ENCODE peak calls at places on chromosomes 4 and X, in nine cellular contexts. T, Y, J, K, Q, X, B, V and D are unnamed samples.

GRCh38 chrX:72526534-72527508 is 45.8 kb downstream of the HDAC8 start:
- DNase-seq in K (no peak), X (no peak), Y (no peak), V (no peak), B (no peak), Q (no peak), T (no peak), J (no peak), D (no peak)

GRCh38 chrX:109624641-109625311 is at the start of gene KCNE5:
- DNase-seq in X (no peak), B (no peak), K (no peak), T (no peak), Y (peak), Q (peak), J (peak), V (no peak), D (no peak)

GRCh38 chr4:164438321-164438720 is 315.6 kb upstream of the SMIM31 start:
- DNase-seq in T (no peak), X (no peak), Q (no peak), K (no peak), V (no peak), J (no peak), Y (no peak), B (peak), D (peak)

GRCh38 chrX:11341274-11342256 is 48.4 kb downstream of the AMELX start:
- DNase-seq in K (peak), X (peak), B (peak), Y (no peak), T (peak), V (no peak), J (no peak), Q (peak), D (peak)

GRCh38 chr4:7773401-7774187 is 166.1 kb downstream of the AFAP1 start:
- DNase-seq in X (no peak), V (no peak), B (no peak), Y (no peak), J (no peak), K (no peak), Q (no peak), T (no peak), D (no peak)

GRCh38 chr4:8052160-8052691 is 106.4 kb downstream of the ABLIM2 start:
- DNase-seq in Y (no peak), Q (no peak), J (no peak), B (no peak), K (no peak), T (no peak), X (no peak), V (no peak), D (no peak)

GRCh38 chrX:131544218-131544617 is 344 bp downstream of the OR13H1 start:
- DNase-seq in B (no peak), V (no peak), Q (no peak), X (no peak), K (no peak), J (no peak), Y (no peak), T (no peak), D (no peak)

GRCh38 chrX:2536974-2537373 is 36.2 kb upstream of the DHRSX start:
- DNase-seq in X (no peak), Y (no peak), K (no peak), B (no peak), J (no peak), T (no peak), V (no peak), Q (no peak), D (no peak)

GRCh38 chr4:104743141-104743748 is 248.6 kb upstream of the CXXC4 start:
- DNase-seq in Y (no peak), K (no peak), Q (no peak), V (no peak), J (no peak), T (no peak), X (no peak), B (no peak), D (no peak)

GRCh38 chr4:2691952-2692435 is 64.1 kb downstream of the TNIP2 start:
- DNase-seq in T (peak), K (no peak), Q (no peak), X (no peak), J (no peak), V (no peak), B (no peak), Y (no peak), D (no peak)

GRCh38 chrX:136064661-136065043 is 79.4 kb downstream of the SLC9A6 start:
- DNase-seq in V (no peak), B (no peak), T (no peak), K (no peak), Q (no peak), Y (no peak), J (no peak), X (no peak), D (no peak)

GRCh38 chr4:93030670-93031069 is 726.9 kb downstream of the GRID2 start:
- DNase-seq in X (no peak), B (no peak), J (no peak), K (no peak), Q (no peak), Y (no peak), V (no peak), T (no peak), D (no peak)

GRCh38 chr4:52983563-52984303 is 121.6 kb downstream of the RASL11B start:
- DNase-seq in Q (no peak), J (peak), X (peak), K (peak), V (no peak), B (peak), Y (peak), T (no peak), D (peak)

GRCh38 chr4:38084984-38085383 is 124.8 kb downstream of the PTTG2 start:
- DNase-seq in K (no peak), X (no peak), T (no peak), J (no peak), Q (no peak), B (no peak), Y (no peak), V (no peak), D (no peak)

GRCh38 chr4:37666625-37667071 is 19.5 kb downstream of the RELL1 start:
- DNase-seq in K (peak), V (no peak), T (peak), Q (peak), Y (no peak), J (peak), B (peak), X (peak), D (peak)

GRCh38 chrX:9525511-9526248 is 60.8 kb downstream of the TBL1X start:
- DNase-seq in T (no peak), V (no peak), J (peak), X (no peak), Y (no peak), Q (no peak), B (no peak), K (no peak), D (no peak)

GRCh38 chr4:85681194-85681803 is 206.3 kb downstream of the ARHGAP24 start:
- DNase-seq in K (peak), T (no peak), Q (no peak), J (no peak), V (no peak), X (peak), Y (no peak), B (peak), D (peak)

GRCh38 chrX:87516716-87517115 is 886 bp upstream of the KLHL4 start:
- DNase-seq in Y (no peak), Q (no peak), T (no peak), B (peak), V (no peak), K (no peak), X (no peak), J (no peak), D (peak)

GRCh38 chr4:86481429-86481828 is 112.7 kb upstream of the PTPN13 start:
- DNase-seq in J (peak), T (no peak), Q (no peak), K (no peak), V (no peak), Y (no peak), X (no peak), B (no peak), D (no peak)

GRCh38 chr4:35151816-35152572 is 1092.3 kb downstream of the ARAP2 start:
- DNase-seq in B (peak), Q (no peak), K (no peak), V (no peak), X (peak), T (no peak), J (peak), Y (peak), D (no peak)

GRCh38 chr4:128512161-128512560 is 224.5 kb upstream of the PGRMC2 start:
- DNase-seq in J (no peak), Q (no peak), Y (no peak), B (no peak), K (no peak), T (no peak), V (no peak), X (no peak), D (no peak)

GRCh38 chr4:41212221-41213203 is 1.8 kb downstream of the APBB2 start:
- DNase-seq in J (peak), Y (no peak), B (peak), X (no peak), V (no peak), Q (no peak), K (peak), T (peak), D (peak)

GRCh38 chr4:48315728-48316630 is 25.4 kb upstream of the SLAIN2 start:
- DNase-seq in Y (no peak), B (peak), T (peak), V (no peak), X (no peak), Q (no peak), K (peak), J (peak), D (peak)

GRCh38 chr4:84498203-84499026 is 677 bp downstream of the NKX6-1 start:
- DNase-seq in V (no peak), Y (peak), B (peak), T (peak), X (peak), Q (peak), J (peak), K (peak), D (peak)

GRCh38 chr4:5826437-5827107 is 66.3 kb downstream of the CRMP1 start:
- DNase-seq in T (no peak), B (no peak), K (no peak), V (no peak), J (no peak), Y (no peak), Q (no peak), X (no peak), D (no peak)

GRCh38 chr4:20612313-20612712 is 87.9 kb upstream of the PACRGL start:
- DNase-seq in Q (no peak), B (no peak), X (no peak), T (no peak), J (no peak), K (no peak), Y (no peak), V (no peak), D (peak)

GRCh38 chr4:140239311-140239710 is 85.3 kb upstream of the MAML3 start:
- DNase-seq in J (no peak), V (no peak), K (no peak), T (no peak), Q (no peak), B (no peak), X (no peak), Y (no peak), D (no peak)

GRCh38 chr4:175929441-175929840 is 117.4 kb upstream of the GPM6A start:
- DNase-seq in V (no peak), Q (no peak), T (no peak), K (no peak), X (no peak), Y (no peak), J (no peak), B (no peak), D (no peak)

GRCh38 chr4:122632396-122633143 is 11.7 kb upstream of the IL21 start:
- DNase-seq in Y (no peak), Q (no peak), X (no peak), T (no peak), K (no peak), V (no peak), B (no peak), J (no peak), D (no peak)

GRCh38 chrX:78753571-78753970 is 6.1 kb downstream of the LPAR4 start:
- DNase-seq in X (no peak), V (no peak), T (no peak), Y (no peak), Q (no peak), J (no peak), B (peak), K (no peak), D (no peak)

GRCh38 chr4:148998719-148999118 is 556.5 kb upstream of the NR3C2 start:
- DNase-seq in B (peak), Q (no peak), V (no peak), K (no peak), Y (no peak), X (no peak), T (no peak), J (peak), D (peak)

GRCh38 chrX:138191998-138192397 is 519.5 kb downstream of the FGF13 start:
- DNase-seq in T (peak), Q (no peak), J (peak), B (peak), K (peak), V (no peak), Y (peak), X (no peak), D (peak)